ENCODE peak calls at places on chromosomes 4 and X, in seven cellular contexts. P is CD8-positive, alpha-beta memory T cell; A is heart left ventricle; W is tibial nerve; L is endodermal cell; O is CD4-positive, CD25-positive, alpha-beta regulatory T cell; T is fibroblast of lung. U is an unnamed sample.

GRCh38 chr4:113183032-113183573 is 133.7 kb downstream of the ANK2 start:
- DNase-seq in P (no peak), A (no peak), W (no peak), L (no peak), O (no peak), T (no peak), U (no peak)

GRCh38 chr4:23242962-23243361 is 550.2 kb downstream of the GBA3 start:
- DNase-seq in P (no peak), A (no peak), W (no peak), L (no peak), O (no peak), T (no peak), U (no peak)

GRCh38 chr4:39044947-39045734 is 12.9 kb upstream of the TMEM156 start:
- DNase-seq in P (no peak), A (no peak), W (no peak), L (peak; percentile 78), O (no peak), T (no peak), U (no peak)

GRCh38 chr4:72326692-72327632 is 242.1 kb downstream of the ADAMTS3 start:
- DNase-seq in P (no peak), A (no peak), W (no peak), L (no peak), O (no peak), T (peak; percentile 42), U (no peak)

GRCh38 chrX:16368696-16369095 is 201.4 kb downstream of the MAGEB17 start:
- DNase-seq in P (no peak), A (no peak), W (no peak), L (no peak), O (no peak), T (peak; percentile 35), U (no peak)

GRCh38 chrX:17500145-17500579 is 125.2 kb downstream of the NHS start:
- DNase-seq in P (no peak), A (no peak), W (no peak), L (no peak), O (no peak), T (peak; percentile 88), U (no peak)

GRCh38 chrX:46788902-46789301 is 30.0 kb upstream of the SLC9A7 start:
- DNase-seq in P (no peak), A (no peak), W (no peak), L (peak; percentile 53), O (no peak), T (peak; percentile 86), U (no peak)

GRCh38 chrX:106875151-106875550 is 28.0 kb downstream of the RIPPLY1 start:
- DNase-seq in P (no peak), A (no peak), W (no peak), L (no peak), O (no peak), T (peak; percentile 20), U (no peak)

GRCh38 chr4:152500798-152501434 is 35.0 kb downstream of the FBXW7 start:
- DNase-seq in P (peak; percentile 63), A (peak; percentile 55), W (no peak), L (peak; percentile 73), O (peak; percentile 83), T (peak; percentile 85), U (no peak)

GRCh38 chr4:158065176-158065575 is 107.6 kb downstream of the GASK1B start:
- DNase-seq in P (no peak), A (no peak), W (no peak), L (peak; percentile 49), O (no peak), T (no peak), U (no peak)

GRCh38 chrX:134631404-134632346 is 26.6 kb downstream of the PLAC1 start:
- DNase-seq in P (no peak), A (no peak), W (no peak), L (no peak), O (no peak), T (peak; percentile 36), U (no peak)

GRCh38 chr4:83107636-83108035 is 6.9 kb downstream of the PLAC8 start:
- DNase-seq in P (no peak), A (no peak), W (no peak), L (no peak), O (no peak), T (no peak), U (no peak)

GRCh38 chrX:123277821-123278220 is 93.7 kb downstream of the GRIA3 start:
- DNase-seq in P (no peak), A (no peak), W (no peak), L (no peak), O (no peak), T (no peak), U (no peak)

GRCh38 chrX:124238268-124238667 is 94.2 kb upstream of the TEX13D start:
- DNase-seq in P (no peak), A (no peak), W (no peak), L (no peak), O (no peak), T (no peak), U (no peak)

GRCh38 chr4:145619639-145619996 is 433 bp downstream of the MMAA start:
- DNase-seq in P (peak; percentile 70), A (peak; percentile 34), W (peak; percentile 15), L (no peak), O (no peak), T (peak; percentile 62), U (no peak)

GRCh38 chr4:19438228-19438627 is 813.5 kb upstream of the SLIT2 start:
- DNase-seq in P (no peak), A (no peak), W (no peak), L (no peak), O (no peak), T (peak; percentile 13), U (no peak)
- H3K9me3 ChIP-seq in P (no peaks in the 10 kb centered on the region), A (no peaks in the 10 kb centered on the region), W (peaks cover 22% of the 10 kb centered on the region), L (peaks cover 37% of the 10 kb centered on the region), O (no peaks in the 10 kb centered on the region), T (no peaks in the 10 kb centered on the region), U (no peaks in the 10 kb centered on the region)

DNA sequence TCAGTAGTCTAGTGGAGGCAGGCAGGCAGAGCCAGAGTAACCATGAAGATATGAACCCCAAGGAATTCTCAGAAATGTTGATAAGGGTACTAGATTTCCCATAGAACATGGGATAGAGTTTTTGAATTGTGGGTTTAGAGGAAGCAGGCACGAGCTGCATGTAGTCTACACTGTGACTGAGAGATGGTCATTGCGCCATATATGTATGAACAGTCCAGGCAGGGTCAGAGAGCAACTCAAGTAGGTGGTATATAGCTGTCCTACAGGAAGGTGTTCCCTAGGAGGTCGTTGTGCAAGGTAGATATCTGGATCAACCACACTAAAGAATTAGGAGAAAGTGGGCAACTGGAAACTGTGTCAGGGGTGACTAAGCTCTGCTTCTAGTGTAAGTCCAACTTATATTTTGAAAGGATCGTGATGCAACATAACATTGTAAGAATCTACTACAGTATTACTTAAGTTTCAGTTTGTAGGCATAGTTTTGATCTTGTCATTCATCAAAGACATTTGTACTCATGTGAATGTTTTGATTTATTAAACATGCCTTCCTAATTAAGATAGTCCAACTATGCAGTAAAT is 94.6 kb downstream of the HPGD start:
- DNase-seq in P (no peak), A (no peak), W (no peak), L (no peak), O (no peak), T (no peak), U (no peak)
- H3K9me3 ChIP-seq in P (no peaks in the 10 kb centered on the region), A (no peaks in the 10 kb centered on the region), W (no peaks in the 10 kb centered on the region), L (no peaks in the 10 kb centered on the region), O (no peaks in the 10 kb centered on the region), T (no peaks in the 10 kb centered on the region), U (no peaks in the 10 kb centered on the region)

DNA sequence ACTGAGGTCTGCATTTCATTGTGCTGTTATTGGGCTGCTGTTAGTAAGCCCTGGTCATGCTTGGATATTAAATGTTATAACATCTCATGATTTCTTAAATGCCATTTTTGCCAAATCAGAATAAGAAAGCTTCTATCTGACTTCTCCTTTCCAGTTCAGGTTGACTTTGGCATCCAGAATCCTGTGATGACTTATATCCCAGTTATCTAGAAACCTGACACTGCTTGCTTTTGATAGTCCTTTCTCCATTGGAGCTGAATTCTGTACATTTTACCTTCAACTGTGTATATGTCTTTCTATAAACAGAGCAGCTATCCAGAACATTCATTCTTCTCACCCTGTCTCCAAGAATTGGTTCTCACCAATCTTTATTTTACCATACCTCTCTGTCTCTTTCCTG is 257.7 kb upstream of the GNPDA2 start:
- DNase-seq in P (no peak), A (no peak), W (no peak), L (no peak), O (no peak), T (no peak), U (no peak)
- H3K9me3 ChIP-seq in P (no peaks in the 10 kb centered on the region), A (no peaks in the 10 kb centered on the region), W (no peaks in the 10 kb centered on the region), L (no peaks in the 10 kb centered on the region), O (no peaks in the 10 kb centered on the region), T (no peaks in the 10 kb centered on the region), U (no peaks in the 10 kb centered on the region)

GRCh38 chrX:78643106-78643505 is 16.0 kb downstream of the RTL3 start:
- DNase-seq in P (no peak), A (no peak), W (no peak), L (no peak), O (no peak), T (peak; percentile 50), U (no peak)
- H3K9me3 ChIP-seq in P (peaks cover 7% of the 10 kb centered on the region), A (no peaks in the 10 kb centered on the region), W (no peaks in the 10 kb centered on the region), L (no peaks in the 10 kb centered on the region), O (peaks cover 3% of the 10 kb centered on the region), T (no peaks in the 10 kb centered on the region), U (peaks cover 3% of the 10 kb centered on the region)

GRCh38 chr4:137601924-137602323 is 69.6 kb upstream of the PCDH18 start:
- DNase-seq in P (no peak), A (no peak), W (no peak), L (no peak), O (no peak), T (peak; percentile 42), U (no peak)

GRCh38 chr4:137602401-137602800 is 70.1 kb upstream of the PCDH18 start:
- DNase-seq in P (no peak), A (no peak), W (no peak), L (no peak), O (no peak), T (no peak), U (no peak)

GRCh38 chr4:137597751-137598493 is 65.6 kb upstream of the PCDH18 start:
- DNase-seq in P (no peak), A (no peak), W (no peak), L (no peak), O (no peak), T (peak; percentile 17), U (no peak)

DNA sequence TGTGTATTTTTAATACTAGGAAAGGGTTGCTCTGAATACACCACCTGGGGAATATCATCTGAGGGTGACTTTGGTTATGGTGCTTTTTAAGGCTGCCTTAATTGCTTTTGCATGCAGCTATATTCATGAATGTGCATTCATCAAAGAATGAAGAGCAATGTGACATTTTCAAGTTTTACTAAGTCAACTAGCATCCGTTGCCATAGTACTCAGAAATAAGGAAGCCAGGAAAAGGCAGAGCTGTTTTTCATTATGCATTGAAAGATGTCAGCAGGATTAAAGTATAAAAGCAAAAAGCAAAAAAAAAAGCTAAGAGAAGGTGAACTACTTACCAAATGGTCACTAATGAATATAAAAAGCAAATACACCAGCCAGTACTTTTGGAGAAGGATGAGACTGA is 67.5 kb upstream of the PCDH18 start:
- DNase-seq in P (no peak), A (no peak), W (no peak), L (no peak), O (no peak), T (no peak), U (no peak)
- H3K9me3 ChIP-seq in P (no peaks in the 10 kb centered on the region), A (no peaks in the 10 kb centered on the region), W (peaks cover 6% of the 10 kb centered on the region), L (no peaks in the 10 kb centered on the region), O (peaks cover 4% of the 10 kb centered on the region), T (no peaks in the 10 kb centered on the region), U (no peaks in the 10 kb centered on the region)

DNA sequence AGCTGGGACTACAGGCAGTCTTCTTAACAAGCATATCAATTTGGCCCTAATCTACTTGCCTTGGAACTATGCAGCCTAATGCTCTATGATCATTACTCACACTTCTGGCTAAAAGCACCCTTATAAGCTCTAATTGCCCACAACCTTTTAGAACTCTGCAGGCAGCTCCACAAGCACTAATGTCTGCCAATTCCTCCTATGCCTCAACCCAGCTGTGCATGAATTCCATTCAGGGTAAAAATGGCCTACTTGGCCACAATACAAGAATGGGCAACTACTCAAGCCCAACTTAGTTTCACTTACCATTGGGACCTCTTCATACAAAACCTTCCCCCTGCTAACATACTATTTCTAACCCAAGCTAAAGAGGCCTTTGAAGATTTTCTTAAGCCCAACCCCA is 51.7 kb downstream of the ZNF718 start:
- DNase-seq in P (no peak), A (no peak), W (no peak), L (no peak), O (no peak), T (no peak), U (no peak)
- H3K9me3 ChIP-seq in P (peaks cover 30% of the 10 kb centered on the region), A (peaks cover 4% of the 10 kb centered on the region), W (peaks cover 100% of the 10 kb centered on the region), L (peaks cover 98% of the 10 kb centered on the region), O (peaks cover 86% of the 10 kb centered on the region), T (no peaks in the 10 kb centered on the region), U (peaks cover 39% of the 10 kb centered on the region)